ENCODE peak calls at places on chromosome 4, in seven cellular contexts. One of them, this sample, is unnamed.

GRCh38 chr4:182238355-182238931 is 4.8 kb upstream of the TENM3 start:
- DNase-seq in KG1: no peak
- DNase-seq in AG04449: no peak
- DNase-seq in amygdala: no peak
- DNase-seq in NCI-H1105: no peak
- DNase-seq in T follicular helper cell: no peak
- DNase-seq in NCI-H1092 treated with DMSO at 0.1 percent for 48 hours: no peak
- DNase-seq in this sample: no peak

GRCh38 chr4:41095973-41096372 is 118.4 kb downstream of the APBB2 start:
- DNase-seq in KG1: no peak
- DNase-seq in AG04449: peak
- DNase-seq in amygdala: no peak
- DNase-seq in NCI-H1105: no peak
- DNase-seq in T follicular helper cell: no peak
- DNase-seq in NCI-H1092 treated with DMSO at 0.1 percent for 48 hours: no peak
- DNase-seq in this sample: peak

GRCh38 chr4:6437682-6438264 is 34.6 kb downstream of the PPP2R2C start:
- DNase-seq in KG1: no peak
- DNase-seq in AG04449: no peak
- DNase-seq in amygdala: no peak
- DNase-seq in NCI-H1105: no peak
- DNase-seq in T follicular helper cell: no peak
- DNase-seq in NCI-H1092 treated with DMSO at 0.1 percent for 48 hours: peak
- DNase-seq in this sample: no peak

GRCh38 chr4:113467581-113467980 is 294.0 kb downstream of the CAMK2D start:
- DNase-seq in KG1: no peak
- DNase-seq in AG04449: no peak
- DNase-seq in amygdala: no peak
- DNase-seq in NCI-H1105: no peak
- DNase-seq in T follicular helper cell: no peak
- DNase-seq in NCI-H1092 treated with DMSO at 0.1 percent for 48 hours: no peak
- DNase-seq in this sample: no peak

GRCh38 chr4:55336138-55337034 is 9.7 kb upstream of the SRD5A3 start:
- DNase-seq in KG1: peak
- DNase-seq in AG04449: no peak
- DNase-seq in amygdala: no peak
- DNase-seq in NCI-H1105: no peak
- DNase-seq in T follicular helper cell: no peak
- DNase-seq in NCI-H1092 treated with DMSO at 0.1 percent for 48 hours: no peak
- DNase-seq in this sample: peak

GRCh38 chr4:69875986-69876542 is 16.1 kb upstream of the SULT1E1 start:
- DNase-seq in KG1: no peak
- DNase-seq in AG04449: no peak
- DNase-seq in amygdala: no peak
- DNase-seq in NCI-H1105: no peak
- DNase-seq in T follicular helper cell: no peak
- DNase-seq in NCI-H1092 treated with DMSO at 0.1 percent for 48 hours: no peak
- DNase-seq in this sample: no peak

GRCh38 chr4:148893095-148893494 is 450.9 kb upstream of the NR3C2 start:
- DNase-seq in KG1: no peak
- DNase-seq in AG04449: no peak
- DNase-seq in amygdala: no peak
- DNase-seq in NCI-H1105: no peak
- DNase-seq in T follicular helper cell: no peak
- DNase-seq in NCI-H1092 treated with DMSO at 0.1 percent for 48 hours: no peak
- DNase-seq in this sample: no peak

GRCh38 chr4:57071340-57071739 is 38.8 kb downstream of the IGFBP7 start:
- DNase-seq in KG1: no peak
- DNase-seq in AG04449: no peak
- DNase-seq in amygdala: no peak
- DNase-seq in NCI-H1105: no peak
- DNase-seq in T follicular helper cell: no peak
- DNase-seq in NCI-H1092 treated with DMSO at 0.1 percent for 48 hours: no peak
- DNase-seq in this sample: no peak

GRCh38 chr4:8267077-8267476 is 2.5 kb upstream of the HTRA3 start:
- DNase-seq in KG1: no peak
- DNase-seq in AG04449: no peak
- DNase-seq in amygdala: no peak
- DNase-seq in NCI-H1105: no peak
- DNase-seq in T follicular helper cell: no peak
- DNase-seq in NCI-H1092 treated with DMSO at 0.1 percent for 48 hours: peak
- DNase-seq in this sample: peak

GRCh38 chr4:123359449-123360306 is 36.9 kb upstream of the SPRY1 start:
- DNase-seq in KG1: no peak
- DNase-seq in AG04449: no peak
- DNase-seq in amygdala: no peak
- DNase-seq in NCI-H1105: no peak
- DNase-seq in T follicular helper cell: no peak
- DNase-seq in NCI-H1092 treated with DMSO at 0.1 percent for 48 hours: no peak
- DNase-seq in this sample: no peak

GRCh38 chr4:29467044-29467717 is 1253.0 kb upstream of the PCDH7 start:
- DNase-seq in KG1: no peak
- DNase-seq in AG04449: no peak
- DNase-seq in amygdala: no peak
- DNase-seq in NCI-H1105: no peak
- DNase-seq in T follicular helper cell: no peak
- DNase-seq in NCI-H1092 treated with DMSO at 0.1 percent for 48 hours: no peak
- DNase-seq in this sample: peak

GRCh38 chr4:128606173-128606572 is 203.3 kb upstream of the JADE1 start:
- DNase-seq in KG1: no peak
- DNase-seq in AG04449: no peak
- DNase-seq in amygdala: no peak
- DNase-seq in NCI-H1105: no peak
- DNase-seq in T follicular helper cell: no peak
- DNase-seq in NCI-H1092 treated with DMSO at 0.1 percent for 48 hours: no peak
- DNase-seq in this sample: no peak